ENCODE peak calls at places on chromosomes 6 and 20, in four cellular contexts. One of them, this sample, is unnamed.

GRCh38 chr6:150079604-150080003 is 10.7 kb upstream of the ULBP3 start:
- DNase-seq in pancreas: no peak
- DNase-seq in fibroblast of lung: peak; percentile 42
- DNase-seq in heart left ventricle: no peak
- DNase-seq in this sample: peak; percentile 33

GRCh38 chr6:133778414-133778813 is 110.5 kb upstream of the TCF21 start:
- DNase-seq in heart left ventricle: no peak
- DNase-seq in fibroblast of lung: peak; percentile 90
- DNase-seq in pancreas: no peak
- DNase-seq in this sample: no peak

GRCh38 chr20:35058184-35058583 is 34.4 kb downstream of the TRPC4AP start:
- DNase-seq in pancreas: no peak
- DNase-seq in fibroblast of lung: no peak
- DNase-seq in heart left ventricle: no peak
- DNase-seq in this sample: no peak

GRCh38 chr20:51636123-51636522 is 93.6 kb upstream of the NFATC2 start:
- DNase-seq in pancreas: no peak
- DNase-seq in fibroblast of lung: peak; percentile 71
- DNase-seq in heart left ventricle: no peak
- DNase-seq in this sample: peak; percentile 90

GRCh38 chr6:11217360-11218076 is 14.9 kb downstream of the NEDD9 start:
- DNase-seq in pancreas: no peak
- DNase-seq in fibroblast of lung: no peak
- DNase-seq in heart left ventricle: no peak
- DNase-seq in this sample: peak; percentile 24

GRCh38 chr6:5025911-5026819 is 22.3 kb upstream of the RPP40 start:
- DNase-seq in pancreas: peak; percentile 34
- DNase-seq in heart left ventricle: peak; percentile 64
- DNase-seq in fibroblast of lung: peak; percentile 51
- DNase-seq in this sample: peak; percentile 89

GRCh38 chr6:317452-318144 is 25.3 kb downstream of the DUSP22 start:
- DNase-seq in heart left ventricle: no peak
- DNase-seq in pancreas: no peak
- DNase-seq in fibroblast of lung: no peak
- DNase-seq in this sample: no peak

GRCh38 chr20:22941550-22941949 is 93.6 kb upstream of the SSTR4 start:
- DNase-seq in fibroblast of lung: no peak
- DNase-seq in pancreas: no peak
- DNase-seq in heart left ventricle: peak; percentile 41
- DNase-seq in this sample: no peak

GRCh38 chr6:87407896-87408720 is at the start of gene CFAP206:
- DNase-seq in fibroblast of lung: peak; percentile 79
- DNase-seq in heart left ventricle: peak; percentile 90
- DNase-seq in pancreas: peak; percentile 85
- DNase-seq in this sample: peak; percentile 84

GRCh38 chr6:162369091-162369490 is 358.5 kb downstream of the PRKN start:
- DNase-seq in fibroblast of lung: no peak
- DNase-seq in heart left ventricle: no peak
- DNase-seq in pancreas: no peak
- DNase-seq in this sample: no peak

GRCh38 chr20:14288341-14289330 is 48.8 kb downstream of the FLRT3 start:
- DNase-seq in pancreas: no peak
- DNase-seq in heart left ventricle: no peak
- DNase-seq in fibroblast of lung: peak; percentile 51
- DNase-seq in this sample: no peak

GRCh38 chr20:33677991-33678431 is 3.8 kb upstream of the NECAB3 start:
- DNase-seq in fibroblast of lung: no peak
- DNase-seq in heart left ventricle: peak; percentile 83
- DNase-seq in pancreas: no peak
- DNase-seq in this sample: no peak

GRCh38 chr20:24303393-24303792 is 166.0 kb upstream of the SYNDIG1 start:
- DNase-seq in pancreas: no peak
- DNase-seq in heart left ventricle: no peak
- DNase-seq in fibroblast of lung: no peak
- DNase-seq in this sample: peak; percentile 12

GRCh38 chr6:160832422-160832821 is 130.4 kb downstream of the PLG start:
- DNase-seq in pancreas: no peak
- DNase-seq in fibroblast of lung: no peak
- DNase-seq in heart left ventricle: no peak
- DNase-seq in this sample: no peak

GRCh38 chr6:14108571-14109410 is 8.8 kb upstream of the CD83 start:
- DNase-seq in fibroblast of lung: peak; percentile 12
- DNase-seq in heart left ventricle: peak; percentile 60
- DNase-seq in pancreas: no peak
- DNase-seq in this sample: no peak

GRCh38 chr6:130725551-130725950 is 101.7 kb upstream of the SMLR1 start:
- DNase-seq in pancreas: no peak
- DNase-seq in fibroblast of lung: no peak
- DNase-seq in heart left ventricle: no peak
- DNase-seq in this sample: no peak

GRCh38 chr20:34083137-34083536 is 28.9 kb downstream of the EIF2S2 start:
- DNase-seq in heart left ventricle: peak; percentile 90
- DNase-seq in fibroblast of lung: peak; percentile 99
- DNase-seq in pancreas: peak; percentile 73
- DNase-seq in this sample: peak; percentile 35

GRCh38 chr6:42046491-42047219 is 3.7 kb upstream of the TAF8 start:
- DNase-seq in fibroblast of lung: peak; percentile 55
- DNase-seq in pancreas: no peak
- DNase-seq in heart left ventricle: no peak
- DNase-seq in this sample: no peak

GRCh38 chr6:93163146-93163545 is 256.2 kb downstream of the EPHA7 start:
- DNase-seq in fibroblast of lung: no peak
- DNase-seq in heart left ventricle: no peak
- DNase-seq in pancreas: no peak
- DNase-seq in this sample: no peak

GRCh38 chr6:112606726-112607125 is 259.6 kb downstream of the RFPL4B start:
- DNase-seq in fibroblast of lung: no peak
- DNase-seq in heart left ventricle: no peak
- DNase-seq in pancreas: no peak
- DNase-seq in this sample: no peak
- H3K4me3 ChIP-seq in fibroblast of lung: no peak overlapping the region
- H3K4me3 ChIP-seq in heart left ventricle: no peak overlapping the region
- H3K4me3 ChIP-seq in pancreas: no peak overlapping the region
- H3K4me3 ChIP-seq in this sample: no peak overlapping the region

GRCh38 chr20:43843965-43844660 is 70.5 kb upstream of the TOX2 start:
- DNase-seq in pancreas: no peak
- DNase-seq in fibroblast of lung: no peak
- DNase-seq in heart left ventricle: no peak
- DNase-seq in this sample: no peak
- TF ChIP-seq CTCF in pancreas: no peak
- TF ChIP-seq CTCF in fibroblast of lung: no peak
- TF ChIP-seq CTCF in heart left ventricle: no peak
- TF ChIP-seq CTCF in this sample: no peak

GRCh38 chr6:37513576-37513975 is 13.9 kb upstream of the CCDC167 start:
- DNase-seq in heart left ventricle: no peak
- DNase-seq in fibroblast of lung: no peak
- DNase-seq in pancreas: no peak
- DNase-seq in this sample: no peak
- H3K4me1 ChIP-seq in heart left ventricle: peaks cover 6% of the 10 kb centered on the region
- H3K4me1 ChIP-seq in fibroblast of lung: peaks cover 3% of the 10 kb centered on the region
- H3K4me1 ChIP-seq in pancreas: no peaks in the 10 kb centered on the region
- H3K4me1 ChIP-seq in this sample: no peaks in the 10 kb centered on the region

DNA sequence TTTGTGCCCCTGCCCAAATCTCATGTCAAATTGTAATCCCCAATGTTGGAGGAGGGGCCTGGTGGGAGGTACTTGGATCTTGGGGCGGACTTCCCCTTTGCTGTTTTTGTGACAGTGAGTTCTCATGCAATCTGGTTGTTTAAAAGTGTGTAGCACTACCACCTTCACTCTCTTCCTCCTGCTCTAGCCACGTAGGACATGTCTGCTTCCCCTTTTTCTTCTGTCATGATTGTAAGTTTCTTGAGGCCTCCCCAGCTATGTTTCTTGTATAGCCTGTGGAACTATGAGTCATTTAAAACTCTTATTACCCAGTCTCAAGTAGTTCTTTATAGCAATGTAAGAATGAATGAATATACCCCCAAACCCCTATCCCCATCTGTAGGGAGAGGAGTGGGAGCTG is 1013.7 kb upstream of the MAP3K7 start:
- DNase-seq in heart left ventricle: no peak
- DNase-seq in pancreas: no peak
- DNase-seq in fibroblast of lung: no peak
- DNase-seq in this sample: no peak
- H3K4me3 ChIP-seq in heart left ventricle: no peak overlapping the region
- H3K4me3 ChIP-seq in pancreas: no peak overlapping the region
- H3K4me3 ChIP-seq in fibroblast of lung: no peak overlapping the region
- H3K4me3 ChIP-seq in this sample: no peak overlapping the region

GRCh38 chr6:30093951-30094350 is 18.4 kb upstream of the RNF39 start:
- DNase-seq in fibroblast of lung: no peak
- DNase-seq in pancreas: no peak
- DNase-seq in heart left ventricle: no peak
- DNase-seq in this sample: no peak
- TF ChIP-seq CTCF in fibroblast of lung: no peak
- TF ChIP-seq CTCF in pancreas: no peak
- TF ChIP-seq CTCF in heart left ventricle: no peak
- TF ChIP-seq CTCF in this sample: no peak

This sample was measured in A673.